ENCODE peak calls at places on chromosomes 3 and 15, in four cellular contexts. K is H9, Q is K562, S is endothelial cell of umbilical vein. C is an unnamed sample.

GRCh38 chr3:153355559-153355958 is 193.5 kb downstream of the RAP2B start:
- DNase-seq in K (no peak), Q (no peak), S (no peak), C (no peak)

GRCh38 chr3:71022552-71023335 is 560.8 kb downstream of the FOXP1 start:
- DNase-seq in K (peak; percentile 73), Q (no peak), S (peak; percentile 52), C (no peak)

GRCh38 chr15:80514071-80514780 is 110.0 kb downstream of the ARNT2 start:
- DNase-seq in K (no peak), Q (no peak), S (no peak), C (no peak)

GRCh38 chr3:65828706-65829105 is 210.0 kb downstream of the MAGI1 start:
- DNase-seq in K (peak; percentile 37), Q (no peak), S (no peak), C (no peak)

GRCh38 chr3:142434503-142434902 is 13.3 kb downstream of the XRN1 start:
- DNase-seq in K (no peak), Q (no peak), S (peak; percentile 57), C (no peak)

GRCh38 chr15:87863152-87863551 is 393.4 kb downstream of the NTRK3 start:
- DNase-seq in K (peak; percentile 40), Q (no peak), S (no peak), C (no peak)

GRCh38 chr15:62824111-62824737 is 218.3 kb upstream of the TPM1 start:
- DNase-seq in K (no peak), Q (no peak), S (no peak), C (no peak)

GRCh38 chr15:74504418-74504817 is 36.6 kb upstream of the ARID3B start:
- DNase-seq in K (no peak), Q (no peak), S (no peak), C (no peak)

GRCh38 chr3:188266581-188267274 is 112.8 kb downstream of the LPP start:
- DNase-seq in K (no peak), Q (no peak), S (peak; percentile 23), C (peak; percentile 76)

GRCh38 chr3:143608966-143609365 is 239.3 kb downstream of the SLC9A9 start:
- DNase-seq in K (no peak), Q (no peak), S (no peak), C (no peak)

GRCh38 chr15:67955256-67955655 is 98.9 kb upstream of the PIAS1 start:
- DNase-seq in K (no peak), Q (no peak), S (no peak), C (no peak)

GRCh38 chr3:23653647-23654525 is 151.9 kb upstream of the UBE2E1 start:
- DNase-seq in K (no peak), Q (no peak), S (no peak), C (no peak)

GRCh38 chr15:89101302-89102191 is 13.3 kb downstream of the ABHD2 start:
- DNase-seq in K (no peak), Q (no peak), S (peak; percentile 91), C (peak; percentile 84)

GRCh38 chr3:65854606-65855304 is 184.0 kb downstream of the MAGI1 start:
- DNase-seq in K (no peak), Q (no peak), S (no peak), C (no peak)

GRCh38 chr3:190361791-190362190 is 26.2 kb upstream of the CLDN16 start:
- DNase-seq in K (no peak), Q (no peak), S (no peak), C (no peak)

GRCh38 chr3:143643905-143644304 is 204.4 kb downstream of the SLC9A9 start:
- DNase-seq in K (no peak), Q (no peak), S (no peak), C (no peak)

GRCh38 chr3:132556467-132557159 is 40.5 kb upstream of the ACKR4 start:
- DNase-seq in K (no peak), Q (no peak), S (peak; percentile 28), C (no peak)

GRCh38 chr3:145820175-145820574 is 340.8 kb downstream of the PLOD2 start:
- DNase-seq in K (no peak), Q (no peak), S (no peak), C (no peak)

GRCh38 chr3:123547881-123548534 is 36.8 kb downstream of the HACD2 start:
- DNase-seq in K (no peak), Q (no peak), S (no peak), C (no peak)

GRCh38 chr3:194931366-194931765 is 245.7 kb downstream of the FAM43A start:
- DNase-seq in K (no peak), Q (no peak), S (no peak), C (no peak)

GRCh38 chr15:90101130-90101968 is 919 bp downstream of the IDH2 start:
- DNase-seq in K (peak; percentile 52), Q (peak; percentile 33), S (peak; percentile 48), C (peak; percentile 86)

GRCh38 chr15:80662756-80663553 is 32.2 kb upstream of the ABHD17C start:
- DNase-seq in K (no peak), Q (no peak), S (no peak), C (no peak)

GRCh38 chr3:51969841-51970240 is 2.6 kb upstream of the PCBP4 start:
- DNase-seq in K (no peak), Q (no peak), S (no peak), C (no peak)

GRCh38 chr3:64861684-64862083 is 173.9 kb upstream of the ADAMTS9 start:
- DNase-seq in K (no peak), Q (no peak), S (no peak), C (no peak)

GRCh38 chr3:110664148-110664547 is 407.5 kb upstream of the NECTIN3 start:
- DNase-seq in K (no peak), Q (no peak), S (peak; percentile 21), C (no peak)

GRCh38 chr15:52112203-52112750 is 298 bp downstream of the BCL2L10 start:
- DNase-seq in K (peak; percentile 59), Q (no peak), S (peak; percentile 48), C (peak; percentile 79)

GRCh38 chr3:33718595-33718907 is 497 bp upstream of the CLASP2 start:
- DNase-seq in K (no peak), Q (no peak), S (no peak), C (no peak)
- H3K9ac ChIP-seq in K (peak overlapping the region; percentile 13), Q (peak overlapping the region; percentile 98), S (peak overlapping the region; percentile 82), C (peak overlapping the region; percentile 88)

GRCh38 chr3:58491506-58492384 is at the start of gene KCTD6:
- DNase-seq in K (peak; percentile 96), Q (peak; percentile 89), S (peak; percentile 97), C (peak; percentile 97)
- TF ChIP-seq CTCF in K (peak; percentile 78), Q (peak; percentile 94), S (peak; percentile 80), C (peak; percentile 86)

GRCh38 chr3:30694148-30694547 is 87.7 kb downstream of the TGFBR2 start:
- DNase-seq in K (no peak), Q (no peak), S (no peak), C (no peak)

GRCh38 chr3:30691944-30692343 is 85.5 kb downstream of the TGFBR2 start:
- DNase-seq in K (no peak), Q (no peak), S (no peak), C (no peak)

GRCh38 chr3:30694668-30695067 is 88.3 kb downstream of the TGFBR2 start:
- DNase-seq in K (no peak), Q (no peak), S (no peak), C (no peak)

GRCh38 chr3:30692498-30693130 is 86.2 kb downstream of the TGFBR2 start:
- DNase-seq in K (no peak), Q (no peak), S (no peak), C (no peak)

GRCh38 chr3:30693470-30694120 is 87.2 kb downstream of the TGFBR2 start:
- DNase-seq in K (peak; percentile 56), Q (peak; percentile 18), S (peak; percentile 85), C (no peak)
- H3K27ac ChIP-seq in K (no peak overlapping the region), Q (no peak overlapping the region), S (peak overlapping the region; percentile 25), C (no peak overlapping the region)

DNA sequence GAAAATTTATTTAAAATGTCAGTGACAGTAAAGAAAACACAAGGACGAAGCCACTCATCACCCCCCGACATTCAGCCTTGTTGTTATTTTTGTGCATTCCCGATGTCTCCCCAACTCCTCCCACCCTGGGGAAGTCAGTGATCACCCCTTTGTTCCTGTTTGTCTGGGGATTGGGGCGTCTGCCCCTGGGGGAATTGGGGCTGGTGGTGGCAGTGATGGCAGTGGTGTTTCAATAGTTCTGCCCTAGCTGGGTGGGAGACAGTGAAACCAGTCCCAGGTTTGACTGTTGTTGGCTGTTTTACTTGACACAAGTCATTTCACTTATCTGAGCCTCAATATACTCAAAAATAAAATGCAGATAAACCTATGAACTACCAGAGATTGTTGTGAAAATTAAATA is 33.5 kb downstream of the IRAK2 start:
- DNase-seq in K (no peak), Q (no peak), S (no peak), C (no peak)
- H3K9ac ChIP-seq in K (no peak overlapping the region), Q (peak overlapping the region; percentile 50), S (no peak overlapping the region), C (no peak overlapping the region)

DNA sequence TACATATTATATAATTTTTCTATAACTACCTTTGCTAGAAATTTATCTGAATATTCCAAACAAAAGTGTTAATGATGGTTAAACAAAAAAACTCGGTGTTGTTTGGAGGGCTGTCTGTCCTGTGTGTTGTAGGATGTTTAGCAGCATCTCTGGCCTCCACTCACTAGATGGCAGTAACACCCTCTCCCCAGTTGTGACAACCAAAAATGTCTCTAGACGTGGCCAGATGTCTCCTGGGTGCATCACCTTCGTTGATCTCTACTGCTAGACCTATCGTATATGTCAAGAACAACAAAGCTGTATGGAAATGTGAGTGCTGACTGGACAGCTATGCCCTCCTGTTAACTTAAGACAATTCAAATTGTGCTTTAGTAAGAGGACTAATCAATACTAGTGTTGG is 14.1 kb downstream of the ANKRD34C start:
- DNase-seq in K (no peak), Q (no peak), S (no peak), C (no peak)
- TF ChIP-seq CTCF in K (peak; percentile 56), Q (peak; percentile 20), S (no peak), C (no peak)

GRCh38 chr15:48877630-48878595 is at the start of gene EID1:
- DNase-seq in K (peak; percentile 94), Q (peak; percentile 88), S (peak; percentile 97), C (peak; percentile 96)

GRCh38 chr15:48883699-48884098 is 5.8 kb downstream of the EID1 start:
- DNase-seq in K (no peak), Q (no peak), S (no peak), C (no peak)

GRCh38 chr15:48875241-48875640 is 2.7 kb upstream of the EID1 start:
- DNase-seq in K (no peak), Q (no peak), S (no peak), C (no peak)

GRCh38 chr15:48876057-48876456 is 1.9 kb upstream of the EID1 start:
- DNase-seq in K (no peak), Q (no peak), S (no peak), C (no peak)

DNA sequence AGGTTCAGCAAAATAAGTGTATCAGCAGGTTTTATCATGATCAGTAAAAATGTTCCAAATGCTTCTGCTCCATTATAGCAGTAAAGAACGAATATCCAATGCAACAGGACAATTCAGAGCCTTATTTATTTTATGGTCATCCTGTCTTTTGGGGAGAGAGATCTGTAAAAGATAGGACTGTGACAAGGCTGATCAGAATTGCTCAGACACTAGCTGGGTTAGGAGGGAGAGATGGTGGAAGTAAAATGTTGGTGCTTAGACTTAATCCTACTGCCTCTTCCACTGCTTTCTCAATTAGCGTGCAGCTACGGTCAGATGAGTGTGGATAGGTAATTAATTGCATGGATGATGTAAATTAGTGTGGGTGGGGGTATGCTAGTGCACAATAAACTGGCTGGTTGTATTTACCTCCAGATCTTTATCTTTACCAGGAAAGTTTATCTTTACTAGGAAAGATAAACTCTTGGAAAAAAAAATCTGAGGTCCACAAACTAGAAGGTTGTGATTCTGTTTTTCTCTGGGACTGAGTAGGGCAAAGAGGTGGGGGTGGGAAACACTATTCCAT is 2.2 kb downstream of the EID1 start:
- DNase-seq in K (no peak), Q (no peak), S (no peak), C (no peak)
- H3K27ac ChIP-seq in K (no peak overlapping the region), Q (no peak overlapping the region), S (no peak overlapping the region), C (no peak overlapping the region)